ENCODE peak calls at places on chromosomes 4 and X, in ten cellular contexts. Y is heart right ventricle, C is PC-9, A is GM06990, I is AG04450, Q is fibroblast of lung, B is cardiac muscle cell, J is kidney, H is GM23338, V is A549. D is an unnamed sample.

GRCh38 chr4:94758141-94758699 is 465 bp downstream of the BMPR1B start:
- DNase-seq in J (peak), I (no peak), B (peak), A (no peak), Q (no peak), V (peak), H (peak), C (no peak), Y (no peak), D (peak)

GRCh38 chr4:115119804-115120352 is 6.5 kb upstream of the NDST4 start:
- DNase-seq in V (no peak), I (no peak), Q (peak), A (no peak), C (no peak), B (no peak), J (no peak), H (no peak), Y (no peak), D (no peak)

GRCh38 chr4:41129128-41129754 is 85.1 kb downstream of the APBB2 start:
- DNase-seq in Y (no peak), B (no peak), J (no peak), I (no peak), H (no peak), C (no peak), A (no peak), V (no peak), Q (no peak), D (no peak)

GRCh38 chr4:123836919-123837605 is 440.5 kb downstream of the SPRY1 start:
- DNase-seq in I (no peak), Y (no peak), B (no peak), C (no peak), Q (no peak), A (no peak), H (no peak), V (no peak), J (no peak), D (no peak)

GRCh38 chrX:65677954-65678469 is 10.6 kb downstream of the MSN start:
- DNase-seq in H (no peak), A (no peak), V (peak), I (peak), Q (peak), B (peak), J (no peak), C (peak), Y (peak), D (peak)

GRCh38 chr4:62126064-62126732 is 926.1 kb downstream of the ADGRL3 start:
- DNase-seq in J (no peak), A (no peak), H (no peak), I (no peak), B (no peak), Y (no peak), C (no peak), V (no peak), Q (no peak), D (no peak)

GRCh38 chr4:138835833-138836521 is 179.6 kb upstream of the NOCT start:
- DNase-seq in C (no peak), H (no peak), Y (peak), B (peak), V (peak), Q (peak), J (peak), I (no peak), A (no peak), D (peak)

GRCh38 chrX:153565996-153566580 is 32.9 kb downstream of the CCNQ start:
- DNase-seq in C (no peak), Y (no peak), H (peak), B (no peak), I (no peak), Q (no peak), J (no peak), A (no peak), V (no peak), D (no peak)

GRCh38 chrX:136963973-136964372 is 69.8 kb downstream of the GPR101 start:
- DNase-seq in V (no peak), Q (no peak), I (no peak), A (no peak), C (no peak), H (no peak), Y (no peak), B (no peak), J (no peak), D (no peak)

GRCh38 chr4:8351931-8352367 is 82.4 kb downstream of the HTRA3 start:
- DNase-seq in Y (no peak), B (peak), J (no peak), A (no peak), I (peak), H (no peak), C (no peak), Q (peak), V (peak), D (peak)

GRCh38 chr4:31194823-31195222 is 474.7 kb downstream of the PCDH7 start:
- DNase-seq in V (no peak), A (no peak), C (no peak), B (no peak), H (no peak), I (no peak), Q (no peak), Y (no peak), J (no peak), D (no peak)

GRCh38 chrX:41739871-41740270 is 15.9 kb downstream of the GPR82 start:
- DNase-seq in B (no peak), Y (no peak), C (no peak), I (no peak), J (no peak), A (no peak), H (peak), V (no peak), Q (no peak), D (no peak)

GRCh38 chr4:76250962-76251361 is 559 bp upstream of the FAM47E start:
- DNase-seq in I (no peak), J (no peak), A (no peak), B (no peak), H (peak), Q (peak), Y (no peak), C (no peak), V (no peak), D (no peak)

GRCh38 chrX:39336709-39337294 is 535.5 kb downstream of the MID1IP1 start:
- DNase-seq in A (no peak), H (no peak), I (no peak), Y (peak), Q (peak), J (no peak), C (no peak), V (no peak), B (no peak), D (no peak)

GRCh38 chr4:13940921-13941320 is 313.4 kb upstream of the BOD1L1 start:
- DNase-seq in I (no peak), C (no peak), Y (no peak), V (no peak), H (no peak), B (no peak), J (no peak), A (no peak), Q (no peak), D (no peak)

GRCh38 chr4:1872918-1873269 is 1.7 kb downstream of the NSD2 start:
- DNase-seq in B (peak), H (no peak), I (peak), Q (peak), Y (no peak), A (peak), J (no peak), V (no peak), C (no peak), D (peak)

GRCh38 chrX:137483554-137483953 is 82.4 kb upstream of the ZIC3 start:
- DNase-seq in Q (no peak), Y (no peak), I (no peak), V (no peak), A (no peak), H (no peak), J (no peak), C (no peak), B (no peak), D (no peak)

GRCh38 chrX:100980608-100981497 is 11.3 kb downstream of the ARL13A start:
- DNase-seq in Q (peak), V (peak), Y (no peak), I (no peak), B (peak), C (peak), A (no peak), J (peak), H (no peak), D (peak)

GRCh38 chr4:152247271-152247975 is 288.5 kb downstream of the FBXW7 start:
- DNase-seq in A (no peak), C (no peak), Q (no peak), Y (peak), J (no peak), B (no peak), I (no peak), H (no peak), V (no peak), D (no peak)

GRCh38 chrX:47690175-47690574 is 31.2 kb upstream of the UXT start:
- DNase-seq in H (no peak), Q (no peak), Y (no peak), J (no peak), B (peak), C (no peak), I (no peak), V (peak), A (no peak), D (peak)

GRCh38 chr4:52824603-52825310 is 37.4 kb upstream of the RASL11B start:
- DNase-seq in C (no peak), B (peak), Y (peak), I (peak), Q (peak), H (no peak), V (no peak), J (peak), A (no peak), D (peak)

GRCh38 chrX:82087699-82088098 is 885.8 kb downstream of the SH3BGRL start:
- DNase-seq in Q (no peak), A (no peak), C (no peak), H (no peak), Y (peak), J (peak), B (no peak), V (no peak), I (no peak), D (no peak)

GRCh38 chr4:140884431-140885058 is 128.4 kb upstream of the TBC1D9 start:
- DNase-seq in C (peak), B (peak), I (peak), J (no peak), V (peak), H (peak), A (no peak), Q (peak), Y (peak), D (peak)

GRCh38 chr4:36719425-36719824 is 438.0 kb downstream of the DTHD1 start:
- DNase-seq in A (no peak), I (no peak), Y (no peak), Q (no peak), V (no peak), H (peak), B (no peak), C (no peak), J (no peak), D (no peak)

GRCh38 chrX:103517246-103517645 is 2.0 kb downstream of the RAB40A start:
- DNase-seq in Y (no peak), H (no peak), V (no peak), Q (peak), A (no peak), I (no peak), B (peak), C (no peak), J (no peak), D (no peak)

GRCh38 chrX:13110427-13111324 is 66.3 kb upstream of the FAM9C start:
- DNase-seq in Y (peak), I (no peak), B (peak), C (peak), H (peak), Q (peak), J (peak), A (no peak), V (peak), D (peak)

GRCh38 chrX:20205927-20206708 is 60.6 kb downstream of the RPS6KA3 start:
- DNase-seq in V (no peak), H (no peak), B (no peak), A (peak), Q (no peak), Y (peak), J (no peak), C (no peak), I (no peak), D (no peak)

GRCh38 chr4:142715727-142716126 is 130.4 kb downstream of the INPP4B start:
- DNase-seq in B (no peak), I (no peak), A (no peak), H (no peak), J (no peak), C (no peak), V (no peak), Y (no peak), Q (no peak), D (no peak)

GRCh38 chr4:14259926-14260325 is 632.4 kb upstream of the BOD1L1 start:
- DNase-seq in Q (no peak), V (no peak), H (no peak), A (no peak), Y (no peak), I (no peak), B (no peak), C (no peak), J (no peak), D (no peak)

DNA sequence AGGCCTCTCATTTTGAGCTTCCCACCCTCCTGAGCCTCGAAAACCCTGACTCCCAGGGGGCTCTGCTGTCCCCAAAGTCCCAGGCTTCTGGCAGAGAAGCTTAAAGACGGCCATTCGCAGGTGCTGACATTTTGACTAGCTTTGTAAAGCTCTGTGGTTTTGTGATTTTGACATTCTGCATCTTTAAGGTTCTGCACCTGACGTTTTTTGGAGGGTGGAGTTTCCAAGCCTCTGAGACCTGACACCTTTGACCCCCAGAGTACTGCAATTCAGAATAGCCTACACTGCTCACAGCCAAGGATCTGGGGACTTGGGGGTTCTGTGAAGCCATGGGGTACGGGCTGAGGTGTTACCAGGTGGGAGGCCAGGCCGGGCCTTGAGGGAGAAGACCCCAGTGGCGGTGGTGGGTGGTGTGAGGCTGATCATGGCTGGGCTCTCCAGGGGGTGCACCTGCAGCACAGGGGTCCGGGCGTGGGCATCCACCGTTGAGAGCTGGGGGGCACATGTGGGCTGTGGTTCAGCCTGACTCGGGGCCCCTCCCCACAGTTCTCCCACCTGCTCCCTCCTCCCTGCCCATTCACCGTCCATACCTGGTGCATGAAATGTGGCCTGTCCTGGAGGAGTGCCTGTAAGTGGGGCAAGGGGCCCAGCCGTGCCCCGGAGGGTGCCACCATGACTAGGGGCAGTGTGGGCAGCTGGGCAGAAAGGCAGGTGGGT is 7.3 kb downstream of the FOXP3 start:
- DNase-seq in C (no peak), Y (no peak), A (no peak), I (no peak), V (no peak), B (no peak), J (peak), Q (no peak), H (no peak), D (no peak)
- H3K4me3 ChIP-seq in C (no peak), Y (no peak), A (no peak), I (no peak), V (no peak), B (no peak), J (no peak), Q (no peak), H (no peak), D (no peak)

GRCh38 chr4:28354874-28355273 is 1494.2 kb downstream of the STIM2 start:
- DNase-seq in I (no peak), A (no peak), B (no peak), Q (no peak), Y (no peak), J (no peak), V (no peak), C (no peak), H (no peak), D (no peak)

GRCh38 chr4:28360681-28361080 is 1500.0 kb downstream of the STIM2 start:
- DNase-seq in A (no peak), V (no peak), H (no peak), I (no peak), C (no peak), J (no peak), Y (no peak), Q (no peak), B (no peak), D (no peak)

GRCh38 chr4:28362169-28362568 is 1501.5 kb downstream of the STIM2 start:
- DNase-seq in A (no peak), Q (no peak), C (no peak), H (no peak), I (no peak), Y (no peak), B (no peak), V (no peak), J (no peak), D (no peak)

DNA sequence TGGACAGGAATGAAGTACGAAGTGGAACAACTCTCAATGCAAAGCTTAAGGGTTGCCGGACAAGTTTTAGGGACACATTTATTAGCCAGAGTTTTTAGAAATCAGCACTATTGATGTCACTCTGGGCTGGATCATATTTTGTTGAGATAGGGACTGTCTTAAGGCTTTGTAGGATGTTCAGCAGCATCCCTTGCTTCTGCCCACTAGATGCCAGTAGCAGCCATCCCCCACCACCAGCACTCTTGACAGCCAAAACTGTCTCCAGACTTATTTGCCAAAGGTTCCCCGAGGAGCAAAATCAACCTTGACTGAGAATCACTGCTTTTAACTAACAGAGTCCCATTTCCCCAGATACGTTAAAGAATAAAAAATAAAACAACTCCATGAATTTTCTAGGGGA is 1497.3 kb downstream of the STIM2 start:
- DNase-seq in A (no peak), C (no peak), Q (peak), V (peak), J (no peak), H (peak), B (peak), Y (no peak), I (no peak), D (peak)
- TF ChIP-seq CTCF in A (no peak), C (no peak), Q (peak), V (no peak), J (no peak), H (peak), B (peak), Y (no peak), I (peak), D (peak)

GRCh38 chr4:6492027-6492590 is 19.7 kb upstream of the PPP2R2C start:
- DNase-seq in H (no peak), C (no peak), Q (no peak), Y (no peak), A (no peak), I (no peak), J (no peak), V (no peak), B (no peak), D (no peak)
- H3K4me3 ChIP-seq in H (no peak), C (no peak), Q (no peak), Y (no peak), A (no peak), I (no peak), J (no peak), V (no peak), B (no peak), D (no peak)

DNA sequence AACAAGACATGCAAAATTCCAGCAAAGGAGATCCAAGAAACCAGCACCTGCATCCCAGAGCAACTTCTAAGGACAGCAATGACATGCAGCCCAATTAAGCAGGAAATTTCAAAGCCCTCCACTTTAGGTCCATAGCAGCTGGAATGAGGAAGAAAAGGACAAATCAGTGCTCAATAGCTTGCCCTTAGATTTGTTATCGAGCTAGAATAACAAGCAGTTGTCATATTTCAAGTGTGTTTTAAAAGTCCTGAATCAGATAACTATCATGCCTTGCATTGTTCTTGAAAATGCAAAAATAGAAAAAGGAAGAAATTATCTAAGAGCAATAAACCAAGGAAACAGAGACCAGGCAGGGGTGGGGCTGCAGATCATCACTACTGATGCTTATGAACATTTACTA is 44.0 kb upstream of the KLF3 start:
- DNase-seq in B (no peak), H (no peak), V (no peak), Q (no peak), A (no peak), I (no peak), J (no peak), Y (no peak), C (no peak), D (no peak)
- TF ChIP-seq CTCF in B (no peak), H (no peak), V (no peak), Q (no peak), A (no peak), I (no peak), J (no peak), Y (no peak), C (no peak), D (no peak)

DNA sequence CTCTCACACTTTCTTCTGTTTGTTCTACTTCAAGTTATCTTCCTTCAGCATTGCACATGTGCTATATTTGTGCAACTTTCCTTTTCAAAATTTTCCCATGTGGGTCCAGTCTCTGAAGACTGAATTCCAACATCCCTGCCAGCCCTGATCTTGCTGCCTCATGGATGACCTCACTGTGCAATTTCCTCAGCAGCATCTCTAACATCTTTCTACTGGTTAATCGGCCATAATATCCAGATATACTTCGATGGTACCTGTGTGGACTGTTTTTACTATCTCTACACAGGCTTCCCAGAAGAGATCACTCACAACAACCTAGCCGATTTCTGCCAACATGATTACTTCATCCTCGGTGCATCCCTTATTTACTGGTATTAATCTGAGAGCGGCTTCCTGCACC is 41.5 kb downstream of the GPM6A start:
- DNase-seq in C (no peak), V (peak), H (no peak), J (no peak), B (no peak), A (no peak), Q (no peak), I (no peak), Y (no peak), D (peak)
- H3K4me3 ChIP-seq in C (peak), V (peak), H (no peak), J (no peak), B (no peak), A (no peak), Q (no peak), I (no peak), Y (no peak), D (peak)

DNA sequence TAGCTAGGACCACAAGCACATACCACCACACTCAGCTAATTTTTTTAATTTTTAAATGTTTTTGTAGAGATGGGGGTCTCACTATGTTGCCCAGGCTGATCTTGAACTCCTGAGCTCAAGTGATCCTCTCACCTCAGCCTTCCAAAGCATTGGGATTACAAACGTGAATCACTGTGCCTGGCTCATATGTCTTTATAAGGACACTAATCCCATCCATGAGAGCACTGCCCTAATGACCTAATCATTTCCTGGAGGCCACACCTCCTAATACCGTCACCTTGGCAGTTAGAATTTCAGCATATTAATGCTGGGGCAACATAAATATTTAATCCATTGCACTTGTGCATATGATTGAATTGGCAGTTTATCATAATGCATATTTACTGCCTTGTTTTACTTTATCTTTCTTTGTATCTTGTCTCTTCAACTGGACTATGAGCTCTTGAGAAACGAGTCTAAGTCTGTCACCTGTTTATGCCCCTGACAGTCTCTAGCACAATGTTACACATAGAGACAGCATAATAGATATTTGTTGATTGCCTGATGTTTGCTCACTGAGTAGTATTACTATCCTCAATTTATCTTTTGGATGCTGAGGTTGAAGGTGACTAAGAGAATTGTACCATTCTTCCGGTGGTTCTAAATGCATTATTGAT is 172.0 kb downstream of the AASDH start:
- DNase-seq in I (no peak), C (no peak), J (no peak), V (peak), Q (no peak), B (no peak), Y (no peak), H (no peak), A (no peak), D (no peak)
- TF ChIP-seq CTCF in I (no peak), C (no peak), J (no peak), V (no peak), Q (no peak), B (no peak), Y (no peak), H (no peak), A (no peak), D (no peak)

GRCh38 chrX:2464677-2465166 is 36.1 kb downstream of the DHRSX start:
- DNase-seq in Y (no peak), A (no peak), J (no peak), V (peak), C (no peak), Q (peak), H (peak), I (peak), B (no peak), D (no peak)
- H3K4me3 ChIP-seq in Y (no peak), A (no peak), J (no peak), V (peak), C (no peak), Q (no peak), H (no peak), I (peak), B (no peak), D (no peak)